ENCODE peak calls at places on chromosomes 1 and 21, in six cellular contexts. J is T-helper 2 cell, T is IMR-90, V is neural progenitor cell, Q is NCI-H345, U is fibroblast of lung. B is an unnamed sample.

GRCh38 chr1:240719953-240720700 is 108.2 kb upstream of the GREM2 start:
- DNase-seq in J (no peak), U (no peak), T (peak; percentile 24), Q (no peak), V (peak; percentile 29), B (no peak)

GRCh38 chr21:41846536-41846935 is 32.6 kb downstream of the PRDM15 start:
- DNase-seq in Q (no peak), T (no peak), U (no peak), J (no peak), V (no peak), B (no peak)

GRCh38 chr1:65264197-65264929 is 45.0 kb upstream of the DNAJC6 start:
- DNase-seq in J (no peak), T (peak; percentile 37), U (peak; percentile 54), V (peak; percentile 74), Q (peak; percentile 26), B (peak; percentile 73)

GRCh38 chr1:226203237-226203636 is 16.7 kb upstream of the ACBD3 start:
- DNase-seq in Q (no peak), U (no peak), V (no peak), T (no peak), J (no peak), B (no peak)

GRCh38 chr21:15826147-15826780 is 96.5 kb downstream of the USP25 start:
- DNase-seq in V (peak; percentile 52), T (peak; percentile 54), U (peak; percentile 61), J (peak; percentile 10), Q (no peak), B (peak; percentile 49)

GRCh38 chr1:180421614-180422013 is 80.8 kb downstream of the ACBD6 start:
- DNase-seq in T (no peak), U (no peak), J (no peak), Q (no peak), V (no peak), B (no peak)

GRCh38 chr1:30798389-30798951 is 40.9 kb upstream of the LAPTM5 start:
- DNase-seq in J (no peak), V (no peak), T (no peak), U (no peak), Q (no peak), B (no peak)

GRCh38 chr1:223704921-223705878 is 7.1 kb upstream of the CAPN2 start:
- DNase-seq in Q (peak; percentile 35), T (peak; percentile 40), J (no peak), V (no peak), U (peak; percentile 63), B (peak; percentile 70)

GRCh38 chr1:173475564-173476196 is 1.5 kb upstream of the PRDX6 start:
- DNase-seq in Q (no peak), T (peak; percentile 77), V (no peak), U (peak; percentile 80), J (no peak), B (peak; percentile 62)

GRCh38 chr1:218345673-218346390 is 696 bp downstream of the TGFB2 start:
- DNase-seq in J (peak; percentile 20), Q (peak; percentile 65), U (peak; percentile 71), V (peak; percentile 80), T (peak; percentile 70), B (peak; percentile 70)

GRCh38 chr1:61446531-61446991 is 278.4 kb downstream of the TM2D1 start:
- DNase-seq in U (no peak), Q (no peak), V (no peak), T (no peak), J (no peak), B (no peak)

GRCh38 chr1:181166377-181167196 is 78.1 kb downstream of the IER5 start:
- DNase-seq in V (peak; percentile 88), U (peak; percentile 80), Q (peak; percentile 79), T (peak; percentile 76), J (peak; percentile 40), B (peak; percentile 83)